ENCODE peak calls at places on chromosomes 4 and X, in seven cellular contexts. T is transverse colon, V is right atrium auricular region, W is dorsolateral prefrontal cortex, I is GM10248, Y is upper lobe of right lung, O is lower leg skin. N is an unnamed sample.
A peak's percentile ranks its signal among the peaks of the same experiment; 100 is the strongest.

GRCh38 chr4:26522478-26522877 is 32.2 kb upstream of the CCKAR start:
- DNase-seq in T (no peak), V (no peak), W (no peak), I (no peak), Y (no peak), O (no peak), N (no peak)

GRCh38 chr4:73726000-73726399 is 14.4 kb upstream of the CXCL8 start:
- DNase-seq in T (no peak), V (no peak), W (no peak), I (no peak), Y (no peak), O (no peak), N (no peak)

GRCh38 chr4:178356725-178357124 is 914.5 kb upstream of the AGA start:
- DNase-seq in T (no peak), V (no peak), W (no peak), I (no peak), Y (no peak), O (no peak), N (no peak)

GRCh38 chr4:155889946-155890345 is 13.6 kb upstream of the TDO2 start:
- DNase-seq in T (no peak), V (no peak), W (no peak), I (no peak), Y (no peak), O (no peak), N (no peak)

GRCh38 chr4:169410839-169411770 is 140.3 kb upstream of the SH3RF1 start:
- DNase-seq in T (peak; percentile 18), V (no peak), W (no peak), I (peak; percentile 55), Y (no peak), O (no peak), N (peak; percentile 47)

GRCh38 chr4:144709159-144709558 is 63.2 kb downstream of the HHIP start:
- DNase-seq in T (no peak), V (no peak), W (no peak), I (no peak), Y (no peak), O (no peak), N (no peak)

GRCh38 chrX:21943460-21944135 is 3.1 kb downstream of the SMS start:
- DNase-seq in T (no peak), V (no peak), W (no peak), I (no peak), Y (no peak), O (no peak), N (no peak)

GRCh38 chr4:40143926-40144508 is 52.8 kb upstream of the RHOH start:
- DNase-seq in T (no peak), V (no peak), W (no peak), I (no peak), Y (no peak), O (no peak), N (no peak)

GRCh38 chr4:107094332-107094731 is 58.2 kb upstream of the DKK2 start:
- DNase-seq in T (no peak), V (no peak), W (no peak), I (peak; percentile 27), Y (no peak), O (no peak), N (no peak)

GRCh38 chr4:151991001-151991883 is 230.4 kb upstream of the GATB start:
- DNase-seq in T (no peak), V (no peak), W (no peak), I (no peak), Y (no peak), O (no peak), N (no peak)

GRCh38 chr4:183355405-183355804 is 33.2 kb upstream of the CLDN24 start:
- DNase-seq in T (no peak), V (no peak), W (no peak), I (no peak), Y (no peak), O (no peak), N (no peak)

GRCh38 chrX:141760761-141761160 is 62.2 kb upstream of the SPANXD start:
- DNase-seq in T (no peak), V (no peak), W (no peak), I (no peak), Y (no peak), O (no peak), N (no peak)

GRCh38 chrX:1215123-1215823 is 2.8 kb upstream of the CRLF2 start:
- DNase-seq in T (no peak), V (no peak), W (no peak), I (no peak), Y (no peak), O (no peak), N (peak; percentile 8)

GRCh38 chr4:151599876-151600275 is 160.9 kb downstream of the GATB start:
- DNase-seq in T (no peak), V (no peak), W (no peak), I (no peak), Y (no peak), O (no peak), N (no peak)

GRCh38 chr4:156941940-156942548 is 29.6 kb downstream of the PDGFC start:
- DNase-seq in T (peak; percentile 33), V (no peak), W (no peak), I (no peak), Y (peak; percentile 62), O (no peak), N (no peak)

GRCh38 chr4:112819729-112820128 is 182.8 kb downstream of the LARP7 start:
- DNase-seq in T (no peak), V (no peak), W (no peak), I (no peak), Y (no peak), O (no peak), N (no peak)

GRCh38 chrX:50200907-50201306 is at the start of gene AKAP4:
- DNase-seq in T (no peak), V (no peak), W (no peak), I (no peak), Y (no peak), O (no peak), N (no peak)

GRCh38 chr4:70842761-70843435 is 3.2 kb upstream of the GRSF1 start:
- DNase-seq in T (no peak), V (no peak), W (no peak), I (peak; percentile 37), Y (no peak), O (no peak), N (peak; percentile 37)

GRCh38 chrX:131633285-131633917 is 89.5 kb downstream of the OR13H1 start:
- DNase-seq in T (peak; percentile 43), V (no peak), W (no peak), I (peak; percentile 24), Y (no peak), O (no peak), N (peak; percentile 20)

GRCh38 chr4:169184236-169184635 is 86.5 kb downstream of the SH3RF1 start:
- DNase-seq in T (no peak), V (no peak), W (no peak), I (no peak), Y (no peak), O (no peak), N (no peak)

GRCh38 chr4:187059031-187059430 is 335.4 kb upstream of the FAT1 start:
- DNase-seq in T (no peak), V (no peak), W (no peak), I (no peak), Y (no peak), O (no peak), N (no peak)

GRCh38 chr4:56575820-56576429 is 70.3 kb downstream of the ARL9 start:
- DNase-seq in T (no peak), V (no peak), W (no peak), I (peak; percentile 12), Y (no peak), O (no peak), N (no peak)

GRCh38 chrX:113741744-113742143 is 842.1 kb upstream of the HTR2C start:
- DNase-seq in T (no peak), V (no peak), W (no peak), I (no peak), Y (no peak), O (no peak), N (no peak)

GRCh38 chr4:72896515-72896914 is 173.0 kb downstream of the COX18 start:
- DNase-seq in T (no peak), V (no peak), W (no peak), I (no peak), Y (no peak), O (no peak), N (no peak)

GRCh38 chr4:95472538-95472937 is 76.2 kb downstream of the UNC5C start:
- DNase-seq in T (no peak), V (no peak), W (no peak), I (no peak), Y (no peak), O (no peak), N (no peak)

GRCh38 chr4:82578935-82579334 is 17.1 kb upstream of the TMEM150C start:
- DNase-seq in T (no peak), V (no peak), W (no peak), I (no peak), Y (no peak), O (no peak), N (no peak)

GRCh38 chr4:184474261-184475095 is at the start of gene IRF2:
- DNase-seq in T (peak; percentile 98), V (peak; percentile 98), W (peak; percentile 95), I (peak; percentile 98), Y (peak; percentile 99), O (peak; percentile 99), N (peak; percentile 99)
- TF ChIP-seq CTCF in T (no peak), V (no peak), W (no peak), I (no peak), Y (no peak), O (no peak), N (no peak)

GRCh38 chrX:15674899-15675489 is 10.4 kb upstream of the CLTRN start:
- DNase-seq in T (peak; percentile 94), V (peak; percentile 94), W (peak; percentile 91), I (peak; percentile 84), Y (peak; percentile 90), O (peak; percentile 98), N (peak; percentile 55)
- TF ChIP-seq CTCF in T (no peak), V (no peak), W (no peak), I (no peak), Y (no peak), O (no peak), N (no peak)

GRCh38 chr4:174554329-174554728 is 32.0 kb upstream of the HPGD start:
- DNase-seq in T (no peak), V (no peak), W (no peak), I (no peak), Y (no peak), O (no peak), N (no peak)
- TF ChIP-seq CTCF in T (no peak), V (no peak), W (no peak), I (no peak), Y (no peak), O (no peak), N (no peak)

GRCh38 chr4:184883024-184883423 is 57.3 kb upstream of the ACSL1 start:
- DNase-seq in T (no peak), V (no peak), W (no peak), I (no peak), Y (no peak), O (no peak), N (no peak)

GRCh38 chr4:184884863-184885262 is 59.1 kb upstream of the ACSL1 start:
- DNase-seq in T (no peak), V (no peak), W (no peak), I (no peak), Y (no peak), O (no peak), N (no peak)

GRCh38 chr4:184882276-184882675 is 56.5 kb upstream of the ACSL1 start:
- DNase-seq in T (no peak), V (no peak), W (no peak), I (no peak), Y (no peak), O (no peak), N (no peak)

GRCh38 chr4:184879251-184879650 is 53.5 kb upstream of the ACSL1 start:
- DNase-seq in T (no peak), V (no peak), W (no peak), I (no peak), Y (no peak), O (no peak), N (no peak)
- TF ChIP-seq CTCF in T (no peak), V (no peak), W (no peak), I (no peak), Y (no peak), O (no peak), N (no peak)